ENCODE peak calls at places on chromosomes 13 and 19, in five cellular contexts. N is AG04450, E is GF-D8, P is NCI-H1092, I is fibroblast of lung. V is an unnamed sample.

GRCh38 chr19:3248728-3249315 is 24.4 kb downstream of the CELF5 start:
- DNase-seq in N (no peak), E (no peak), P (no peak), I (no peak), V (no peak)

GRCh38 chr13:32581177-32581786 is 5.0 kb upstream of the PDS5B start:
- DNase-seq in N (no peak), E (peak), P (no peak), I (peak), V (no peak)

GRCh38 chr19:14440049-14440448 is 6.9 kb downstream of the PKN1 start:
- DNase-seq in N (no peak), E (peak), P (no peak), I (no peak), V (no peak)

GRCh38 chr13:45362939-45363338 is 22.0 kb upstream of the TPT1 start:
- DNase-seq in N (no peak), E (no peak), P (no peak), I (no peak), V (no peak)

GRCh38 chr13:46983881-46984280 is 87.0 kb upstream of the HTR2A start:
- DNase-seq in N (peak), E (no peak), P (no peak), I (peak), V (no peak)

GRCh38 chr13:72431981-72432617 is 295.3 kb downstream of the MZT1 start:
- DNase-seq in N (no peak), E (no peak), P (no peak), I (peak), V (no peak)

GRCh38 chr13:51270606-51271005 is 48.4 kb downstream of the FAM124A start:
- DNase-seq in N (no peak), E (no peak), P (no peak), I (no peak), V (no peak)

GRCh38 chr19:35216026-35216832 is 12.3 kb downstream of the FAM187B start:
- DNase-seq in N (no peak), E (no peak), P (no peak), I (no peak), V (no peak)

GRCh38 chr13:112772539-112772909 is 82.7 kb downstream of the ATP11A start:
- DNase-seq in N (no peak), E (no peak), P (no peak), I (no peak), V (no peak)

GRCh38 chr19:29805026-29805925 is 6.5 kb upstream of the CCNE1 start:
- DNase-seq in N (no peak), E (no peak), P (no peak), I (no peak), V (no peak)

GRCh38 chr13:73403362-73404150 is 344.8 kb downstream of the KLF5 start:
- DNase-seq in N (no peak), E (no peak), P (no peak), I (no peak), V (no peak)

V was measured in NCI-H1930.